ENCODE peak calls at places on chromosomes 5 and 9, in six cellular contexts. I, G, W, C, J and X are unnamed samples.

GRCh38 chr5:119268387-119269060 is 87.3 kb upstream of the TNFAIP8 start:
- DNase-seq in I (peak; percentile 65), G (peak; percentile 95), W (peak; percentile 94), C (peak; percentile 93), J (peak; percentile 89), X (peak; percentile 100)

GRCh38 chr9:25904701-25905100 is 226.5 kb upstream of the TUSC1 start:
- DNase-seq in I (no peak), G (no peak), W (no peak), C (no peak), J (no peak), X (no peak)

GRCh38 chr9:93155716-93156474 is 21.8 kb upstream of the NINJ1 start:
- DNase-seq in I (no peak), G (no peak), W (no peak), C (no peak), J (no peak), X (no peak)

GRCh38 chr5:57494104-57495098 is 11.8 kb upstream of the ACTBL2 start:
- DNase-seq in I (peak; percentile 69), G (peak; percentile 98), W (peak; percentile 95), C (peak; percentile 97), J (no peak), X (no peak)

GRCh38 chr9:114532561-114533237 is 27.4 kb upstream of the WHRN start:
- DNase-seq in I (no peak), G (no peak), W (no peak), C (no peak), J (no peak), X (no peak)

GRCh38 chr5:125484272-125485002 is 738.0 kb upstream of the ZNF608 start:
- DNase-seq in I (peak; percentile 86), G (peak; percentile 99), W (peak; percentile 94), C (peak; percentile 98), J (peak; percentile 67), X (no peak)

GRCh38 chr9:115946530-115946929 is 207.1 kb upstream of the PAPPA start:
- DNase-seq in I (no peak), G (no peak), W (no peak), C (peak; percentile 54), J (peak; percentile 64), X (no peak)

GRCh38 chr5:141637693-141638419 is 1.1 kb downstream of the RELL2 start:
- DNase-seq in I (no peak), G (peak; percentile 49), W (no peak), C (peak; percentile 53), J (no peak), X (no peak)

GRCh38 chr5:80990971-80991370 is 30.8 kb downstream of the RASGRF2 start:
- DNase-seq in I (no peak), G (no peak), W (no peak), C (no peak), J (no peak), X (no peak)

GRCh38 chr9:113953541-113953940 is 77.4 kb downstream of the ZNF618 start:
- DNase-seq in I (no peak), G (peak; percentile 59), W (no peak), C (peak; percentile 73), J (no peak), X (no peak)

GRCh38 chr9:97478301-97478981 is 23.0 kb upstream of the TMOD1 start:
- DNase-seq in I (no peak), G (no peak), W (no peak), C (peak; percentile 16), J (no peak), X (no peak)

GRCh38 chr5:93721511-93721910 is 19.9 kb downstream of the POU5F2 start:
- DNase-seq in I (no peak), G (no peak), W (no peak), C (no peak), J (no peak), X (no peak)

GRCh38 chr5:129905467-129906176 is 1.4 kb downstream of the CHSY3 start:
- DNase-seq in I (no peak), G (peak; percentile 24), W (no peak), C (peak; percentile 53), J (no peak), X (no peak)

GRCh38 chr9:137298401-137298982 is 3.6 kb downstream of the NRARP start:
- DNase-seq in I (no peak), G (no peak), W (no peak), C (no peak), J (no peak), X (no peak)

GRCh38 chr5:149898811-149899210 is 45.8 kb downstream of the PDE6A start:
- DNase-seq in I (no peak), G (no peak), W (no peak), C (no peak), J (no peak), X (no peak)